ENCODE peak calls at places on chromosomes 11 and 22, in five cellular contexts. One of them, this sample, is unnamed. For H3K27me3, the result is how much of the 10 kb centered on the place peaks cover.

GRCh38 chr11:73759520-73760065 is 1.3 kb downstream of the RAB6A start:
- DNase-seq in adrenal gland: no peak
- DNase-seq in transverse colon: no peak
- DNase-seq in uterus: no peak
- DNase-seq in testis: no peak
- DNase-seq in this sample: no peak

GRCh38 chr11:70674605-70675004 is 276.3 kb downstream of the CTTN start:
- DNase-seq in uterus: no peak
- DNase-seq in adrenal gland: no peak
- DNase-seq in transverse colon: no peak
- DNase-seq in testis: no peak
- DNase-seq in this sample: no peak

GRCh38 chr22:22700631-22701030 is 56.2 kb downstream of the GGTLC2 start:
- DNase-seq in adrenal gland: no peak
- DNase-seq in testis: no peak
- DNase-seq in transverse colon: no peak
- DNase-seq in uterus: no peak
- DNase-seq in this sample: no peak

GRCh38 chr11:8917157-8917820 is 6.3 kb downstream of the AKIP1 start:
- DNase-seq in uterus: peak
- DNase-seq in transverse colon: no peak
- DNase-seq in adrenal gland: no peak
- DNase-seq in testis: peak
- DNase-seq in this sample: peak

GRCh38 chr11:34192481-34193401 is 87.3 kb downstream of the NAT10 start:
- DNase-seq in transverse colon: peak
- DNase-seq in uterus: peak
- DNase-seq in testis: peak
- DNase-seq in adrenal gland: peak
- DNase-seq in this sample: peak

GRCh38 chr22:27283240-27283639 is 518.3 kb downstream of the MN1 start:
- DNase-seq in transverse colon: no peak
- DNase-seq in uterus: no peak
- DNase-seq in testis: no peak
- DNase-seq in adrenal gland: no peak
- DNase-seq in this sample: no peak

GRCh38 chr11:70244698-70245097 is 25.8 kb upstream of the PPFIA1 start:
- DNase-seq in uterus: no peak
- DNase-seq in testis: no peak
- DNase-seq in adrenal gland: no peak
- DNase-seq in transverse colon: no peak
- DNase-seq in this sample: no peak

GRCh38 chr11:110148775-110149744 is 55.9 kb downstream of the ZC3H12C start:
- DNase-seq in adrenal gland: no peak
- DNase-seq in transverse colon: no peak
- DNase-seq in uterus: no peak
- DNase-seq in testis: no peak
- DNase-seq in this sample: no peak

GRCh38 chr11:119377112-119377901 is 4.2 kb downstream of the USP2 start:
- DNase-seq in adrenal gland: no peak
- DNase-seq in uterus: no peak
- DNase-seq in testis: no peak
- DNase-seq in transverse colon: no peak
- DNase-seq in this sample: no peak

GRCh38 chr11:61120865-61121831 is 18.9 kb downstream of the CD5 start:
- DNase-seq in transverse colon: peak
- DNase-seq in uterus: peak
- DNase-seq in adrenal gland: peak
- DNase-seq in testis: peak
- DNase-seq in this sample: peak

GRCh38 chr11:43404836-43405479 is 46.2 kb downstream of the TTC17 start:
- DNase-seq in uterus: no peak
- DNase-seq in adrenal gland: no peak
- DNase-seq in transverse colon: no peak
- DNase-seq in testis: no peak
- DNase-seq in this sample: no peak

GRCh38 chr22:46907578-46908215 is 145.2 kb downstream of the TBC1D22A start:
- DNase-seq in testis: no peak
- DNase-seq in uterus: no peak
- DNase-seq in transverse colon: no peak
- DNase-seq in adrenal gland: no peak
- DNase-seq in this sample: no peak

GRCh38 chr11:117186431-117186761 is 7.9 kb downstream of the SIDT2 start:
- DNase-seq in transverse colon: no peak
- DNase-seq in testis: no peak
- DNase-seq in uterus: no peak
- DNase-seq in adrenal gland: no peak
- DNase-seq in this sample: no peak

GRCh38 chr11:61157743-61158142 is 3.5 kb downstream of the VPS37C start:
- DNase-seq in uterus: no peak
- DNase-seq in transverse colon: no peak
- DNase-seq in testis: no peak
- DNase-seq in adrenal gland: no peak
- DNase-seq in this sample: no peak

GRCh38 chr22:26079009-26079408 is 90.3 kb upstream of the SEZ6L start:
- DNase-seq in transverse colon: no peak
- DNase-seq in adrenal gland: no peak
- DNase-seq in uterus: no peak
- DNase-seq in testis: no peak
- DNase-seq in this sample: no peak

GRCh38 chr11:65381721-65382035 is 768 bp downstream of the SLC25A45 start:
- DNase-seq in testis: no peak
- DNase-seq in transverse colon: no peak
- DNase-seq in adrenal gland: no peak
- DNase-seq in uterus: no peak
- DNase-seq in this sample: no peak

GRCh38 chr11:47714554-47715081 is 551 bp downstream of the AGBL2 start:
- DNase-seq in uterus: peak
- DNase-seq in transverse colon: peak
- DNase-seq in adrenal gland: no peak
- DNase-seq in testis: peak
- DNase-seq in this sample: no peak

GRCh38 chr11:10911907-10912306 is 54.1 kb upstream of the ZBED5 start:
- DNase-seq in adrenal gland: no peak
- DNase-seq in transverse colon: no peak
- DNase-seq in testis: no peak
- DNase-seq in uterus: no peak
- DNase-seq in this sample: no peak

GRCh38 chr11:11977206-11977938 is 31.1 kb downstream of the DKK3 start:
- DNase-seq in transverse colon: peak
- DNase-seq in uterus: peak
- DNase-seq in testis: peak
- DNase-seq in adrenal gland: peak
- DNase-seq in this sample: peak

GRCh38 chr22:44288951-44289350 is 23.8 kb downstream of the SHISAL1 start:
- DNase-seq in transverse colon: no peak
- DNase-seq in uterus: no peak
- DNase-seq in adrenal gland: no peak
- DNase-seq in testis: no peak
- DNase-seq in this sample: no peak

GRCh38 chr11:67627394-67627787 is 2.3 kb downstream of the NUDT8 start:
- DNase-seq in uterus: no peak
- DNase-seq in transverse colon: no peak
- DNase-seq in testis: no peak
- DNase-seq in adrenal gland: no peak
- DNase-seq in this sample: no peak
- H3K4me3 ChIP-seq in uterus: no peak
- H3K4me3 ChIP-seq in transverse colon: no peak
- H3K4me3 ChIP-seq in testis: no peak
- H3K4me3 ChIP-seq in adrenal gland: no peak
- H3K4me3 ChIP-seq in this sample: no peak

DNA sequence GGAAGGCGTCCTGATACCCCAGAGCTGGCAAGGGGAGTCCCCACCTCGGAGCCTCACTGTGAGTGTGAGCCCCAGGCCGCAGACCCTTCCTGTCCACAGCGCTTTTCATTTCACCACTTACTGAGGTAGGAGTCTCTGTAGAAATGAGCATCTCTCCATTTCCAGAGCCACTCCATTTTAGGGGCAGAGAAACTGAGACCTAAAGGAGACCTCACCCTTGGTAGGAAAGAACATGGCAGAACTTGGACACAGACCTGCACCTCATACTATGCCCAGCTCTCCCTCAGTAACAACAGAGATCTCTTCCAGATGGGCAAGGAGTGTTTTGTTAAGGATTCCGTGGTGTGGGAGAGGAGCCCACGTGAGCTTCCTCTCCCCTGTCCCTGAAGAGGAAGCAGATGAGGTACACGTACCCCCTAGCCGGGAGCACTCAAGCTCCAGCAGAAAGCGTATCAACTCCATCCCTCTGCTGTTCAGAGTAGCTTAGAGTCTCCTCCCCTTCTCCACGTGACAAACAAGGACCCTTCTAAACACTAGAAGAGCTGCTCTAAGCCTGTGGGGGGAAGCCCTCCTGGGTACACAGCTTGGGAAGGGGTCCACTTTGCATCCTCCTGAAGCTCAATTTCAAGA is 531 bp upstream of the VSIG2 start:
- DNase-seq in transverse colon: no peak
- DNase-seq in adrenal gland: no peak
- DNase-seq in uterus: no peak
- DNase-seq in testis: no peak
- DNase-seq in this sample: no peak
- H3K27me3 ChIP-seq in transverse colon: under half
- H3K27me3 ChIP-seq in adrenal gland: under half
- H3K27me3 ChIP-seq in uterus: under half
- H3K27me3 ChIP-seq in testis: under half
- H3K27me3 ChIP-seq in this sample: half or more

DNA sequence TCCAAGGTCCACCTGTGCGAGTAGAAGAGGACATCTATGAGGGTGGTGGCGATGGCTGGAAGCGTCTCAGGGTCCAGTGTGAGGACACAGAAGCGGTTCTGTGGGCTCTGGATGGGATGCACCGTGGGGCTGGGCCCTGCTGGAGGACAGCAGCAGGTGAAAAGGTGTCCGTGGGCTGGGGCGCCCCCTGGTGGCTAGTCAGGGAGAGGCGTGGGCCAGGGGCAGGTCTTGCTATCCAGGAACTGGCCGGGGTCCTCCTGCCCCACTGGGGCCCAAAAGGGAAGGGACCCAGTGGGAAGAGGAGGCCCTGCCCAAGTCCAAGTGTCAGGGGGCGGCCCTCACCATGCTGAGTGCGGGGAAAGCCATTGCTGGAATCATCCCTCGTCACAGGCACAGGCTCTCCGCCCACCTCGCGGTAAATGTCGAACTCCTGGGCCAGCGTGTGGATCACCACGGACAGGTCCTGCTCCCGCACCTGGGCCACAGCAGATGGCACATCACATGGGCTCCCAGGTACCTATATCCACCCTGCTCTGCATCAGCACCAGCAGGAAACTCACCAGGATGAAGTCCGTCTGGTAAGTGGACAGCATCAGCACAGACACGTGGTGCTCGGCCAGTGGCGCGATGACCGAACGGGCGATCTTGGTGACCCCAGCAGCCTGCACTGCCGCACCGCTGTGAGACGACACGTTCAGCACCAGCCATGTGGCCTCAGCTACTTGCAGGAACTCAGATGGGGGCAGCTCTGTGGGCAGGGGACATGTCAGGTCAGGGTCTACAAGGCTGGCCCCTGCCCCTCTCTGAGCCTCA is 2.3 kb downstream of the CASTOR1 start:
- DNase-seq in uterus: peak
- DNase-seq in transverse colon: peak
- DNase-seq in adrenal gland: peak
- DNase-seq in testis: peak
- DNase-seq in this sample: peak
- TF ChIP-seq POLR2A in uterus: no peak
- TF ChIP-seq POLR2A in transverse colon: no peak
- TF ChIP-seq POLR2A in adrenal gland: no peak
- TF ChIP-seq POLR2A in testis: no peak
- TF ChIP-seq POLR2A in this sample: no peak

DNA sequence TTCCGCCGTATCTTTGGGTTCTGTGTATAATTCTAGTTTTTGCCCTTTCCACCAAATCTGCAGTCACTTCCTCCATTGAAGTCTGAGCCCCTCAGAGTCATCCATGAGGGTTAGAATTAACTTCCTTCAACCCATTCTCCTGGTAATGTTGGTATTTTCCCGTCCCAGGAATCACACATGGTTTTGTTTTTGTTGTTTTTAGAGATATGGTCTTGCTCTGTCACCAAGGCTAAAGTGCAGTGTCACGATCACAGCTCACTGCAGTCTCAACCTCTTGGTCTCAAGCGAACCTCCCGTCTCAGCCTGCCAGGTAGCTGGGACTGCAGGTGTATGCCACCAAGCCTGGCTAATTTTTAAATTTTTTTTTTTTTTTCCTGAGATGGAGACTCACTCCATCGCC is 18.7 kb downstream of the ZBED4 start:
- DNase-seq in testis: no peak
- DNase-seq in uterus: no peak
- DNase-seq in adrenal gland: no peak
- DNase-seq in transverse colon: no peak
- DNase-seq in this sample: no peak
- H3K4me3 ChIP-seq in testis: no peak
- H3K4me3 ChIP-seq in uterus: no peak
- H3K4me3 ChIP-seq in adrenal gland: no peak
- H3K4me3 ChIP-seq in transverse colon: no peak
- H3K4me3 ChIP-seq in this sample: no peak

DNA sequence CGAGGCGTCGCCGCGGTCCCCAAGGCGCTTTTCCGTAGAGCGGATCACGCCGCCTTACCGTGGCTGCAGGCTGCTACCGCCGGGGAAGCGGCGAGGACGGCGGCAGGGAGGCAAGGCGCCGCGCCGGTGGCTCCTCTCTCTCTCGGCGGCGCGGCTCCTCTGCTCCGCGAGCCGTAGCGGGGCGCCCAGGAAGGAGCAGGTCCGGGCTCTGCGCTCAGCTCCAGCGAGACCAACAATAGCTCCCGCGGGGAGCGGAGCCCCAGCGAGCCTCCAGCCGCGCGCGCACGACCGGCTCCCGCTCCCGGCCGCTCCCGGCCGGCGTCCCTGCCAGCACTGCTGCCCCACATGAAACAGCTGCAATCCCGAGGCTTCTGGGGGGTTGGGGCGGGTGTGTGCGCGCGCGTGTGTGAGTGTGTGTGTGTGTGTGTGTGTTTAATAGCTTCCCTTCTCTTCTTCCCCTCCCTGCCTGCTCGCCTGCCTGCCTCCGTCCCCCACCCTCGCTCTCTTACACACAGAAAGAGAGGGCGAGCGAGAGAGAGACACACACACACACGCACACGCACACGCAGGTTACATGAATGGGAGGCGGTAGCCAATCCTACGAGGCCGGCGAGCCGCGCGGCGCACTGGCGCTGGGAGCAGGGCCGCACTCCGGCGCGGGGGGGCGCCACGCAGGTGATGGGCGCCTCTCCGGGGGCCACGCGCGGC is at the start of gene TENM4:
- DNase-seq in adrenal gland: peak
- DNase-seq in testis: peak
- DNase-seq in uterus: peak
- DNase-seq in transverse colon: peak
- DNase-seq in this sample: peak
- H3K27me3 ChIP-seq in adrenal gland: under half
- H3K27me3 ChIP-seq in testis: under half
- H3K27me3 ChIP-seq in uterus: under half
- H3K27me3 ChIP-seq in transverse colon: half or more
- H3K27me3 ChIP-seq in this sample: half or more

GRCh38 chr11:45180158-45180887 is 33.9 kb downstream of the PRDM11 start:
- DNase-seq in adrenal gland: peak
- DNase-seq in uterus: peak
- DNase-seq in transverse colon: peak
- DNase-seq in testis: peak
- DNase-seq in this sample: peak
- TF ChIP-seq POLR2A in adrenal gland: no peak
- TF ChIP-seq POLR2A in uterus: no peak
- TF ChIP-seq POLR2A in transverse colon: peak
- TF ChIP-seq POLR2A in testis: no peak
- TF ChIP-seq POLR2A in this sample: no peak